ENCODE peak calls at places on chromosomes 16 and 17, in ten cellular contexts. W is AG04450, B is tibial artery, R is ovary, N is fibroblast of lung, A is right lobe of liver, E is neural crest cell, Q is A549, I is GM13977, L is nephron progenitor cell. M is an unnamed sample.

GRCh38 chr16:24700549-24701392 is 28.7 kb upstream of the TNRC6A start:
- DNase-seq in W (peak; percentile 94), B (peak; percentile 89), R (peak; percentile 80), N (peak; percentile 99), A (peak; percentile 47), E (no peak), Q (peak; percentile 94), I (no peak), L (no peak), M (peak; percentile 62)

GRCh38 chr16:82900611-82901010 is 273.8 kb downstream of the CDH13 start:
- DNase-seq in W (no peak), B (no peak), R (no peak), N (peak; percentile 17), A (no peak), E (no peak), Q (no peak), I (no peak), L (no peak), M (no peak)

GRCh38 chr17:79625706-79626105 is 14.9 kb upstream of the RBFOX3 start:
- DNase-seq in W (no peak), B (no peak), R (no peak), N (no peak), A (peak; percentile 3), E (no peak), Q (no peak), I (no peak), L (no peak), M (peak; percentile 3)

GRCh38 chr17:63500548-63501390 is 22.4 kb upstream of the KCNH6 start:
- DNase-seq in W (no peak), B (no peak), R (no peak), N (no peak), A (no peak), E (no peak), Q (no peak), I (no peak), L (no peak), M (no peak)

GRCh38 chr16:83698964-83699363 is 108.8 kb upstream of the HSBP1 start:
- DNase-seq in W (no peak), B (no peak), R (no peak), N (no peak), A (no peak), E (no peak), Q (no peak), I (no peak), L (no peak), M (no peak)

GRCh38 chr16:17747357-17747756 is 276.6 kb upstream of the XYLT1 start:
- DNase-seq in W (no peak), B (no peak), R (no peak), N (no peak), A (no peak), E (no peak), Q (no peak), I (no peak), L (no peak), M (no peak)

GRCh38 chr16:2037115-2037514 is 10.4 kb downstream of the NHERF2 start:
- DNase-seq in W (no peak), B (no peak), R (no peak), N (no peak), A (no peak), E (no peak), Q (no peak), I (no peak), L (no peak), M (no peak)

GRCh38 chr17:15475620-15476354 is 8.4 kb upstream of the CDRT4 start:
- DNase-seq in W (no peak), B (no peak), R (no peak), N (peak; percentile 74), A (no peak), E (no peak), Q (no peak), I (no peak), L (no peak), M (no peak)

GRCh38 chr16:9047689-9048301 is 43.6 kb upstream of the HAPSTR1 start:
- DNase-seq in W (peak; percentile 98), B (peak; percentile 96), R (peak; percentile 55), N (peak; percentile 99), A (peak; percentile 89), E (peak; percentile 11), Q (peak; percentile 98), I (no peak), L (no peak), M (peak; percentile 85)

GRCh38 chr16:49986351-49987124 is 38.5 kb upstream of the CNEP1R1 start:
- DNase-seq in W (no peak), B (no peak), R (no peak), N (peak; percentile 49), A (no peak), E (no peak), Q (no peak), I (no peak), L (no peak), M (no peak)

GRCh38 chr16:65120811-65121721 is 797 bp downstream of the CDH11 start:
- DNase-seq in W (no peak), B (peak; percentile 29), R (peak; percentile 42), N (peak; percentile 55), A (no peak), E (peak; percentile 25), Q (peak; percentile 12), I (peak; percentile 15), L (peak; percentile 51), M (peak; percentile 20)

GRCh38 chr16:75118943-75119539 is 2.5 kb upstream of the LDHD start:
- DNase-seq in W (no peak), B (no peak), R (no peak), N (no peak), A (no peak), E (no peak), Q (no peak), I (no peak), L (no peak), M (no peak)

GRCh38 chr16:929674-930073 is 41.1 kb downstream of the LMF1 start:
- DNase-seq in W (no peak), B (no peak), R (no peak), N (no peak), A (no peak), E (no peak), Q (no peak), I (no peak), L (no peak), M (no peak)

GRCh38 chr17:22694362-22695227 is 1002.3 kb downstream of the KCNJ18 start:
- DNase-seq in W (no peak), B (no peak), R (no peak), N (no peak), A (no peak), E (no peak), Q (peak; percentile 29), I (no peak), L (no peak), M (no peak)

GRCh38 chr17:22692066-22692800 is 999.9 kb downstream of the KCNJ18 start:
- DNase-seq in W (no peak), B (no peak), R (no peak), N (no peak), A (no peak), E (no peak), Q (no peak), I (no peak), L (no peak), M (no peak)

GRCh38 chr17:22692801-22693171 is 1000.5 kb downstream of the KCNJ18 start:
- DNase-seq in W (no peak), B (no peak), R (no peak), N (no peak), A (no peak), E (no peak), Q (no peak), I (no peak), L (no peak), M (no peak)

GRCh38 chr17:22695228-22695619 is 1002.9 kb downstream of the KCNJ18 start:
- DNase-seq in W (no peak), B (no peak), R (no peak), N (no peak), A (no peak), E (no peak), Q (no peak), I (no peak), L (no peak), M (no peak)
- TF ChIP-seq CTCF in W (no peak), B (no peak), R (no peak), N (no peak), A (no peak), E (no peak), Q (no peak), I (no peak), L (no peak), M (no peak)

GRCh38 chr16:85428168-85428898 is 184.8 kb upstream of the GSE1 start:
- DNase-seq in W (no peak), B (peak; percentile 23), R (peak; percentile 15), N (no peak), A (peak; percentile 37), E (no peak), Q (peak; percentile 68), I (peak; percentile 89), L (peak; percentile 47), M (peak; percentile 35)
- TF ChIP-seq CTCF in W (peak; percentile 48), B (peak; percentile 52), R (peak; percentile 10), N (peak; percentile 43), A (peak; percentile 54), E (peak; percentile 56), Q (peak; percentile 67), I (peak; percentile 80), L (peak; percentile 32), M (peak; percentile 61)

DNA sequence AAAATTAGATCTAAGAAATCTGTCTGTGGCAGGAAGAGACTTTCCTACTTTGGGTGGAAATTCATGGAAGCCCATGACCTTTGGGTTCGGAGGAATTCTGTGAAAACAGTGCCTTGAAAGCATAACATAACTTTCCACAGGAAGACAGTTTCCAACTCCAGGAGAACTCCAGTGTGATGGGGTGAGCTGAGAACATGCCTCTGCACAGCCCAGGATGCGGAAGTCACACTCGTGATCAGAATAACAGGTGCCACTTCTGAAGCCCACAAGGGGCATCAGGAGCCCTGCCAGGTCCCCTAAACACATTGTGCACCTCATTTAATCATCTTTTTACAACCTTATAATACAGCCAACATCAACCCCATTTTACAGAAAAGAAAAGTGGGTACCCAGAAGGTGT is 9.7 kb downstream of the TVP23A start:
- DNase-seq in W (no peak), B (no peak), R (no peak), N (no peak), A (no peak), E (no peak), Q (no peak), I (no peak), L (no peak), M (no peak)
- TF ChIP-seq CTCF in W (no peak), B (no peak), R (no peak), N (no peak), A (no peak), E (no peak), Q (no peak), I (no peak), L (no peak), M (no peak)

GRCh38 chr16:11757671-11758545 is 15.3 kb upstream of the TXNDC11 start:
- DNase-seq in W (peak; percentile 26), B (no peak), R (no peak), N (peak; percentile 85), A (no peak), E (no peak), Q (peak; percentile 66), I (no peak), L (no peak), M (no peak)
- TF ChIP-seq CTCF in W (no peak), B (no peak), R (no peak), N (no peak), A (no peak), E (no peak), Q (no peak), I (no peak), L (no peak), M (no peak)

DNA sequence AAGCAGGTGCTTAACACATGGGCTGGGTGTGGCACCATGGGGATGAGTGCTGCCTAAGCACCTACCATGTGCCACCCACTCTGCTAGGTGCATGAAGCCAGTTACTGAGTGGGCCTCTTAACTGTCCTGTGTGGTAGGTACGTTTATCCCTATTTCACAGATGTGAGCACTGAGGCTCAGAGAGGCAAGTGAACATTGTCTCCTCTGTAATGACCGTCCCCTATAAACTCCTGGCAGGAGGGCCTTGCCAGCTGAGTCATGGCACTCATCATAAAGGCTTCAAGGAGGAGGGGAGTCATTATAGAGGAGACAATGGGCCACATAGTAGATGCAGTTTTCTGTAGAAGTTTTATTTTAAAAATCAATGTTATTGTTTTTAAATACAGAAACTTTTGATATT is 79.1 kb downstream of the RAB11FIP4 start:
- DNase-seq in W (no peak), B (no peak), R (no peak), N (no peak), A (no peak), E (no peak), Q (no peak), I (no peak), L (no peak), M (no peak)
- TF ChIP-seq CTCF in W (no peak), B (no peak), R (no peak), N (no peak), A (no peak), E (no peak), Q (no peak), I (no peak), L (no peak), M (no peak)